ENCODE peak calls at places on chromosomes 2 and 18, in five cellular contexts. One of them, this sample, is unnamed.

GRCh38 chr2:220279840-220280239 is 652.4 kb downstream of the SLC4A3 start:
- DNase-seq in AML-193: no peak
- DNase-seq in T-helper 2 cell treated with Interferon-gamma antibody and Interleukin-4, amounts not matched to agents 5 μg/mL and 100 μg/mL, for 36 hours: no peak
- DNase-seq in left lobe of liver: no peak
- DNase-seq in COR-L47: no peak
- DNase-seq in this sample: no peak

GRCh38 chr2:19346983-19347618 is 11.3 kb downstream of the OSR1 start:
- DNase-seq in COR-L47: no peak
- DNase-seq in AML-193: peak; percentile 12
- DNase-seq in left lobe of liver: no peak
- DNase-seq in T-helper 2 cell treated with Interferon-gamma antibody and Interleukin-4, amounts not matched to agents 5 μg/mL and 100 μg/mL, for 36 hours: no peak
- DNase-seq in this sample: no peak

GRCh38 chr18:55093295-55093694 is 134.0 kb upstream of the CCDC68 start:
- DNase-seq in AML-193: no peak
- DNase-seq in left lobe of liver: no peak
- DNase-seq in T-helper 2 cell treated with Interferon-gamma antibody and Interleukin-4, amounts not matched to agents 5 μg/mL and 100 μg/mL, for 36 hours: no peak
- DNase-seq in COR-L47: no peak
- DNase-seq in this sample: no peak

GRCh38 chr2:85681354-85681728 is 12.8 kb upstream of the GNLY start:
- DNase-seq in T-helper 2 cell treated with Interferon-gamma antibody and Interleukin-4, amounts not matched to agents 5 μg/mL and 100 μg/mL, for 36 hours: no peak
- DNase-seq in left lobe of liver: peak; percentile 61
- DNase-seq in AML-193: no peak
- DNase-seq in COR-L47: no peak
- DNase-seq in this sample: no peak

GRCh38 chr18:52826994-52827393 is 487.0 kb downstream of the DCC start:
- DNase-seq in AML-193: no peak
- DNase-seq in left lobe of liver: no peak
- DNase-seq in T-helper 2 cell treated with Interferon-gamma antibody and Interleukin-4, amounts not matched to agents 5 μg/mL and 100 μg/mL, for 36 hours: no peak
- DNase-seq in COR-L47: no peak
- DNase-seq in this sample: no peak

GRCh38 chr2:47043142-47043890 is 111.8 kb downstream of the STPG4 start:
- DNase-seq in T-helper 2 cell treated with Interferon-gamma antibody and Interleukin-4, amounts not matched to agents 5 μg/mL and 100 μg/mL, for 36 hours: no peak
- DNase-seq in COR-L47: no peak
- DNase-seq in left lobe of liver: no peak
- DNase-seq in AML-193: no peak
- DNase-seq in this sample: no peak

GRCh38 chr2:85066874-85067351 is 66.3 kb upstream of the TCF7L1 start:
- DNase-seq in T-helper 2 cell treated with Interferon-gamma antibody and Interleukin-4, amounts not matched to agents 5 μg/mL and 100 μg/mL, for 36 hours: peak; percentile 17
- DNase-seq in COR-L47: peak; percentile 42
- DNase-seq in AML-193: peak; percentile 8
- DNase-seq in left lobe of liver: peak; percentile 74
- DNase-seq in this sample: peak; percentile 69

GRCh38 chr18:79445740-79446566 is 50.2 kb downstream of the NFATC1 start:
- DNase-seq in COR-L47: no peak
- DNase-seq in left lobe of liver: no peak
- DNase-seq in AML-193: no peak
- DNase-seq in T-helper 2 cell treated with Interferon-gamma antibody and Interleukin-4, amounts not matched to agents 5 μg/mL and 100 μg/mL, for 36 hours: no peak
- DNase-seq in this sample: no peak

GRCh38 chr2:14634885-14635871 is 2.7 kb downstream of the LRATD1 start:
- DNase-seq in AML-193: no peak
- DNase-seq in T-helper 2 cell treated with Interferon-gamma antibody and Interleukin-4, amounts not matched to agents 5 μg/mL and 100 μg/mL, for 36 hours: no peak
- DNase-seq in left lobe of liver: peak; percentile 64
- DNase-seq in COR-L47: peak; percentile 95
- DNase-seq in this sample: peak; percentile 15

GRCh38 chr2:24457730-24458129 is 33.3 kb upstream of the NCOA1 start:
- DNase-seq in AML-193: no peak
- DNase-seq in left lobe of liver: no peak
- DNase-seq in T-helper 2 cell treated with Interferon-gamma antibody and Interleukin-4, amounts not matched to agents 5 μg/mL and 100 μg/mL, for 36 hours: no peak
- DNase-seq in COR-L47: no peak
- DNase-seq in this sample: no peak

GRCh38 chr2:30710461-30710860 is 96.8 kb downstream of the CAPN13 start:
- DNase-seq in AML-193: no peak
- DNase-seq in COR-L47: no peak
- DNase-seq in left lobe of liver: no peak
- DNase-seq in T-helper 2 cell treated with Interferon-gamma antibody and Interleukin-4, amounts not matched to agents 5 μg/mL and 100 μg/mL, for 36 hours: no peak
- DNase-seq in this sample: no peak

GRCh38 chr2:1729264-1729663 is 15.1 kb downstream of the PXDN start:
- DNase-seq in left lobe of liver: no peak
- DNase-seq in AML-193: no peak
- DNase-seq in T-helper 2 cell treated with Interferon-gamma antibody and Interleukin-4, amounts not matched to agents 5 μg/mL and 100 μg/mL, for 36 hours: no peak
- DNase-seq in COR-L47: no peak
- DNase-seq in this sample: no peak

GRCh38 chr2:45741451-45741850 is 90.0 kb downstream of the PRKCE start:
- DNase-seq in AML-193: no peak
- DNase-seq in T-helper 2 cell treated with Interferon-gamma antibody and Interleukin-4, amounts not matched to agents 5 μg/mL and 100 μg/mL, for 36 hours: no peak
- DNase-seq in left lobe of liver: peak; percentile 92
- DNase-seq in COR-L47: no peak
- DNase-seq in this sample: peak; percentile 86